ENCODE peak calls at places on chromosomes 2 and 18, in four cellular contexts. L is IMR-90, Q is fibroblast of pulmonary artery, E is cardiac muscle cell. H is an unnamed sample.

GRCh38 chr2:126107883-126108282 is 548.1 kb upstream of the GYPC start:
- DNase-seq in E (no peak), Q (no peak), L (no peak), H (no peak)

GRCh38 chr2:167052825-167053224 is 164.5 kb downstream of the XIRP2 start:
- DNase-seq in L (peak; percentile 84), E (peak; percentile 1), Q (peak; percentile 30), H (peak; percentile 85)

GRCh38 chr18:65753520-65753919 is 2.7 kb downstream of the CDH7 start:
- DNase-seq in Q (peak; percentile 1), E (no peak), L (no peak), H (peak; percentile 78)

GRCh38 chr2:67204349-67204748 is 192.8 kb upstream of the ETAA1 start:
- DNase-seq in Q (no peak), L (no peak), E (no peak), H (no peak)

GRCh38 chr2:78676921-78677696 is 348.4 kb upstream of the REG3G start:
- DNase-seq in L (no peak), Q (no peak), E (no peak), H (peak; percentile 7)

GRCh38 chr18:41391616-41392610 is 563.1 kb upstream of the PIK3C3 start:
- DNase-seq in L (peak; percentile 70), Q (peak; percentile 83), E (peak; percentile 85), H (peak; percentile 78)

GRCh38 chr2:150234787-150235512 is 252.5 kb downstream of the RND3 start:
- DNase-seq in L (peak; percentile 93), Q (peak; percentile 69), E (peak; percentile 83), H (peak; percentile 73)

GRCh38 chr2:136375017-136375901 is 257.3 kb upstream of the CXCR4 start:
- DNase-seq in Q (no peak), L (no peak), E (no peak), H (no peak)

GRCh38 chr2:113703404-113704299 is 52.8 kb downstream of the SLC35F5 start:
- DNase-seq in E (no peak), L (no peak), Q (no peak), H (no peak)

GRCh38 chr18:23331091-23331920 is 121.8 kb upstream of the RIOK3 start:
- DNase-seq in L (no peak), E (no peak), Q (no peak), H (no peak)

GRCh38 chr2:28366496-28367282 is 26.0 kb upstream of the FOSL2 start:
- DNase-seq in Q (peak; percentile 55), L (no peak), E (peak; percentile 83), H (peak; percentile 49)

GRCh38 chr2:191578031-191578430 is 99.9 kb upstream of the NABP1 start:
- DNase-seq in Q (no peak), L (no peak), E (no peak), H (no peak)

GRCh38 chr2:185335879-185336278 is 402.7 kb upstream of the FSIP2 start:
- DNase-seq in L (no peak), Q (no peak), E (no peak), H (no peak)

GRCh38 chr2:88738271-88738670 is 46.8 kb downstream of the RPIA start:
- DNase-seq in E (peak; percentile 68), Q (peak; percentile 73), L (peak; percentile 55), H (peak; percentile 75)

GRCh38 chr2:191811807-191812602 is 34.9 kb downstream of the CAVIN2 start:
- DNase-seq in Q (peak; percentile 85), E (peak; percentile 85), L (peak; percentile 69), H (peak; percentile 85)

GRCh38 chr2:128777091-128778045 is 458.7 kb upstream of the HS6ST1 start:
- DNase-seq in L (no peak), Q (no peak), E (no peak), H (no peak)

GRCh38 chr2:174673876-174674275 is 76.3 kb upstream of the WIPF1 start:
- DNase-seq in L (peak; percentile 59), Q (peak; percentile 40), E (peak; percentile 29), H (peak; percentile 41)

DNA sequence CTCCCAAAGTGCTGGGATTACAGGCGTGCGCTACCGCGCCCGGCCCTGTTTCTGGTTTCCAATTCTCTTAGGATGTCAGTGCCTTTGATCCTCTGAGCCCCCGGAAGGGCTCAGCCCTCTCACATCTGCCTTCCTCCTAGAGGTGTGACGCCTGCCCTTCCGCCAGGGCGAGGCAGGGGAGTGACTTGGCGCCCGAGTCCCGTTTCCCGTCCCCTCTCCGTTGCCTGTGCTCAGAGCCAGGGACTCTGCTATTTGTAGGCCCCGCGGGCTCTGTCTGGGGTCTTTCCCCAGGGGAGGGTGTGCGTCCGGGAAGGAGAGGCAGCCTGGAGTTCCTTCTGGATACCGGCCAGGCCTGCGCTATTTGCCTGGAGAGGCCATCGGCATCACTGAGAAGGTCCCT is 103.8 kb upstream of the TAF1B start:
- DNase-seq in E (peak; percentile 60), Q (peak; percentile 16), L (no peak), H (no peak)
- H3K4me3 ChIP-seq in E (no peak overlapping the region), Q (no peak overlapping the region), L (no peak overlapping the region), H (peak overlapping the region; percentile 33)

GRCh38 chr18:28177828-28178635 is 1.1 kb upstream of the CDH2 start:
- DNase-seq in L (peak; percentile 36), Q (peak; percentile 51), E (peak; percentile 70), H (peak; percentile 30)
- TF ChIP-seq CTCF in L (peak; percentile 8), Q (no peak), E (no peak), H (peak; percentile 30)

GRCh38 chr2:187547353-187547979 is 6.8 kb downstream of the TFPI start:
- DNase-seq in L (peak; percentile 97), E (peak; percentile 95), Q (peak; percentile 96), H (peak; percentile 95)
- H3K4me3 ChIP-seq in L (no peak overlapping the region), E (no peak overlapping the region), Q (no peak overlapping the region), H (no peak overlapping the region)

GRCh38 chr2:223104336-223104735 is 52.3 kb downstream of the KCNE4 start:
- DNase-seq in L (no peak), Q (no peak), E (no peak), H (no peak)

GRCh38 chr2:223100061-223100511 is 48.1 kb downstream of the KCNE4 start:
- DNase-seq in E (peak; percentile 89), Q (peak; percentile 73), L (peak; percentile 77), H (peak; percentile 77)

GRCh38 chr2:223102040-223102899 is 50.3 kb downstream of the KCNE4 start:
- DNase-seq in E (no peak), L (no peak), Q (no peak), H (no peak)

GRCh38 chr2:223099561-223099960 is 47.6 kb downstream of the KCNE4 start:
- DNase-seq in L (no peak), Q (no peak), E (no peak), H (no peak)

GRCh38 chr2:223101340-223102039 is 49.5 kb downstream of the KCNE4 start:
- DNase-seq in L (peak; percentile 55), E (peak; percentile 67), Q (peak; percentile 66), H (peak; percentile 71)
- TF ChIP-seq CTCF in L (peak; percentile 58), E (peak; percentile 68), Q (peak; percentile 77), H (peak; percentile 79)

DNA sequence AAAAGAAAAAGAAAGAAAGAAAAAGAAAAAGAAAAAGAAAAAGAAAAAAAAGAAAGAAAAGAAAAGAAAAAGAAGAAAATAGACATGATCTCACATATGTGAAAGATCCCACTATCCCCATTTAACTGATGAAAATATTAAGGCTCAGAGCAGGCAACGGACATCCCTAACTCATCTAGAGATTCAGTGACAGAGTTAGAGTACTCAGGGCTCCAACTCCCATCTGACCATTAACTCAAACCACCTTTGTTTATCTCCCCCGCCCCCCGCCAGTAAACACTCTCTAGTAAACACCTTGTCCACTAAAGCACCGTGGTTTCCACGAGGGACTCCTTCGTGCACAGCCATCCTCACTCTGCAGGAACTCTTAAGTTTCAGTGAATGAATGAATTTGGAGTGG is 142.9 kb downstream of the TGIF1 start:
- DNase-seq in Q (no peak), E (no peak), L (no peak), H (no peak)
- H3K4me3 ChIP-seq in Q (peak overlapping the region; percentile 66), E (no peak overlapping the region), L (no peak overlapping the region), H (no peak overlapping the region)

GRCh38 chr2:104929663-104930062 is 75.7 kb downstream of the POU3F3 start:
- DNase-seq in E (no peak), L (no peak), Q (no peak), H (no peak)

GRCh38 chr2:104919127-104919526 is 65.2 kb downstream of the POU3F3 start:
- DNase-seq in Q (no peak), L (no peak), E (no peak), H (no peak)

DNA sequence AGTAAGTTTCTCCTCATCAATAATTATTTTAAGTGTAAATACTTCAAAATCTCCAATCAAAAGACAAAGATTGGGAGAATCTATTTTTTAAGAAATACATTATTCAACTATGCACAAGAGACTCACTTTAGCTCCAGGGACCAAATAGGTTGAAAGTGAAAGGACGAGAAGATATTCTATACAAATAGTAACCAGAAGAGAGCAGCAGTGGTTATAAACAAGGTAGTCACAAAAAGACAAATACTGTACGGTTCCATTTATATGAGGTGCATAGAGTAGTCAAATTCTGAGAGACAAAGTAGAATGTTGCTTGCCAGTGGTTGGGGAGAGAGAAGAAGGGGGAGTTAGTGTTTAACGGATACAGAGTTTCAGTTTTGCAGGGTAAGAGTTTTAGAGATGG is 69.8 kb downstream of the POU3F3 start:
- DNase-seq in Q (no peak), E (no peak), L (no peak), H (no peak)
- TF ChIP-seq CTCF in Q (no peak), E (no peak), L (no peak), H (no peak)

GRCh38 chr2:210541280-210541902 is 15.0 kb upstream of the CPS1 start:
- DNase-seq in Q (peak; percentile 37), E (peak; percentile 22), L (peak; percentile 12), H (peak; percentile 44)
- H3K4me3 ChIP-seq in Q (no peak overlapping the region), E (no peak overlapping the region), L (no peak overlapping the region), H (no peak overlapping the region)

GRCh38 chr18:76475450-76476203 is 19.4 kb downstream of the ZNF516 start:
- DNase-seq in Q (no peak), L (no peak), E (no peak), H (no peak)
- TF ChIP-seq CTCF in Q (no peak), L (no peak), E (no peak), H (no peak)

DNA sequence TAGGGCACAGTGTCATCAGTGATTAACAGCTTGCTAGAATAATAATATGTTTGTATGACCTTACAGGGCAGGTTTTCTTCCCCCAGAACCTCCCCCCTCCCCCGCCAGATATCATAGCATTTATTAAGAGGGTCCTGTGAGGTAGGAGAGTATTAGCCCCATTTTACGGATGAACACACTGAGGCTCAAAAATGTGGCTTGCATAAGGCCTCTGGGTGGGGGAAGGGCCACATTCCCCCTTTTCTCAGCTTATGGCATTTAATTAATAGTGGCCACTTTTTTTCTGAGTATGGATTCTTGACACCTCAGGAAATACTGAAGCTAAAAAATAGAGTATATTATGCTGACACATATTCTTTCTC is 2.9 kb downstream of the CTIF start:
- DNase-seq in Q (no peak), E (no peak), L (no peak), H (no peak)
- H3K4me3 ChIP-seq in Q (peak overlapping the region; percentile 94), E (no peak overlapping the region), L (peak overlapping the region; percentile 96), H (peak overlapping the region; percentile 91)